ENCODE peak calls at places on chromosome 22, in ten cellular contexts. One of them, this sample, is unnamed.
A peak's percentile ranks its signal among the peaks of the same experiment; 100 is the strongest.

GRCh38 chr22:49490692-49491091 is 337.0 kb downstream of the BRD1 start:
- DNase-seq in A549: no peak
- DNase-seq in activated CD4-positive, alpha-beta T cell treated with anti-CD3 and anti-CD28 coated beads, Interleukin-2, amount 50 U/mL, for 1 hour: no peak
- DNase-seq in neural crest cell: no peak
- DNase-seq in amygdala: no peak
- DNase-seq in SHP77: no peak
- DNase-seq in GM12891: no peak
- DNase-seq in stimulated activated CD4-positive, alpha-beta T cell treated with anti-CD3 and anti-CD28 coated beads, Interleukin-2, amount 100 ng/mL, for 24 hours: no peak
- DNase-seq in NCI-H1694 treated with DMSO at 0.1 percent for 48 hours: no peak
- DNase-seq in BJ: no peak
- DNase-seq in this sample: no peak

GRCh38 chr22:50146440-50147228 is 23.9 kb upstream of the PANX2 start:
- DNase-seq in A549: peak; percentile 72
- DNase-seq in activated CD4-positive, alpha-beta T cell treated with anti-CD3 and anti-CD28 coated beads, Interleukin-2, amount 50 U/mL, for 1 hour: no peak
- DNase-seq in neural crest cell: no peak
- DNase-seq in amygdala: peak; percentile 50
- DNase-seq in SHP77: peak; percentile 64
- DNase-seq in GM12891: no peak
- DNase-seq in stimulated activated CD4-positive, alpha-beta T cell treated with anti-CD3 and anti-CD28 coated beads, Interleukin-2, amount 100 ng/mL, for 24 hours: no peak
- DNase-seq in NCI-H1694 treated with DMSO at 0.1 percent for 48 hours: peak; percentile 59
- DNase-seq in BJ: no peak
- DNase-seq in this sample: peak; percentile 25

GRCh38 chr22:35421121-35421520 is 21.2 kb downstream of the MCM5 start:
- DNase-seq in A549: no peak
- DNase-seq in activated CD4-positive, alpha-beta T cell treated with anti-CD3 and anti-CD28 coated beads, Interleukin-2, amount 50 U/mL, for 1 hour: no peak
- DNase-seq in neural crest cell: no peak
- DNase-seq in amygdala: no peak
- DNase-seq in SHP77: no peak
- DNase-seq in GM12891: no peak
- DNase-seq in stimulated activated CD4-positive, alpha-beta T cell treated with anti-CD3 and anti-CD28 coated beads, Interleukin-2, amount 100 ng/mL, for 24 hours: no peak
- DNase-seq in NCI-H1694 treated with DMSO at 0.1 percent for 48 hours: no peak
- DNase-seq in BJ: no peak
- DNase-seq in this sample: peak; percentile 38

GRCh38 chr22:49734390-49734789 is 93.3 kb downstream of the BRD1 start:
- DNase-seq in A549: no peak
- DNase-seq in activated CD4-positive, alpha-beta T cell treated with anti-CD3 and anti-CD28 coated beads, Interleukin-2, amount 50 U/mL, for 1 hour: no peak
- DNase-seq in neural crest cell: no peak
- DNase-seq in amygdala: no peak
- DNase-seq in SHP77: no peak
- DNase-seq in GM12891: no peak
- DNase-seq in stimulated activated CD4-positive, alpha-beta T cell treated with anti-CD3 and anti-CD28 coated beads, Interleukin-2, amount 100 ng/mL, for 24 hours: no peak
- DNase-seq in NCI-H1694 treated with DMSO at 0.1 percent for 48 hours: no peak
- DNase-seq in BJ: no peak
- DNase-seq in this sample: no peak

GRCh38 chr22:39658367-39658766 is 87.8 kb downstream of the CACNA1I start:
- DNase-seq in A549: peak; percentile 29
- DNase-seq in activated CD4-positive, alpha-beta T cell treated with anti-CD3 and anti-CD28 coated beads, Interleukin-2, amount 50 U/mL, for 1 hour: peak; percentile 39
- DNase-seq in neural crest cell: no peak
- DNase-seq in amygdala: no peak
- DNase-seq in SHP77: no peak
- DNase-seq in GM12891: no peak
- DNase-seq in stimulated activated CD4-positive, alpha-beta T cell treated with anti-CD3 and anti-CD28 coated beads, Interleukin-2, amount 100 ng/mL, for 24 hours: no peak
- DNase-seq in NCI-H1694 treated with DMSO at 0.1 percent for 48 hours: no peak
- DNase-seq in BJ: no peak
- DNase-seq in this sample: no peak

GRCh38 chr22:24191893-24192292 is 10.6 kb downstream of the SUSD2 start:
- DNase-seq in A549: no peak
- DNase-seq in activated CD4-positive, alpha-beta T cell treated with anti-CD3 and anti-CD28 coated beads, Interleukin-2, amount 50 U/mL, for 1 hour: no peak
- DNase-seq in neural crest cell: no peak
- DNase-seq in amygdala: no peak
- DNase-seq in SHP77: no peak
- DNase-seq in GM12891: no peak
- DNase-seq in stimulated activated CD4-positive, alpha-beta T cell treated with anti-CD3 and anti-CD28 coated beads, Interleukin-2, amount 100 ng/mL, for 24 hours: no peak
- DNase-seq in NCI-H1694 treated with DMSO at 0.1 percent for 48 hours: no peak
- DNase-seq in BJ: no peak
- DNase-seq in this sample: no peak

GRCh38 chr22:48707749-48708557 is 1119.7 kb downstream of the BRD1 start:
- DNase-seq in A549: no peak
- DNase-seq in activated CD4-positive, alpha-beta T cell treated with anti-CD3 and anti-CD28 coated beads, Interleukin-2, amount 50 U/mL, for 1 hour: no peak
- DNase-seq in neural crest cell: no peak
- DNase-seq in amygdala: no peak
- DNase-seq in SHP77: no peak
- DNase-seq in GM12891: no peak
- DNase-seq in stimulated activated CD4-positive, alpha-beta T cell treated with anti-CD3 and anti-CD28 coated beads, Interleukin-2, amount 100 ng/mL, for 24 hours: no peak
- DNase-seq in NCI-H1694 treated with DMSO at 0.1 percent for 48 hours: no peak
- DNase-seq in BJ: no peak
- DNase-seq in this sample: no peak

GRCh38 chr22:18056161-18056666 is 21.6 kb upstream of the PEX26 start:
- DNase-seq in A549: peak; percentile 44
- DNase-seq in activated CD4-positive, alpha-beta T cell treated with anti-CD3 and anti-CD28 coated beads, Interleukin-2, amount 50 U/mL, for 1 hour: no peak
- DNase-seq in neural crest cell: no peak
- DNase-seq in amygdala: peak; percentile 31
- DNase-seq in SHP77: peak; percentile 17
- DNase-seq in GM12891: no peak
- DNase-seq in stimulated activated CD4-positive, alpha-beta T cell treated with anti-CD3 and anti-CD28 coated beads, Interleukin-2, amount 100 ng/mL, for 24 hours: no peak
- DNase-seq in NCI-H1694 treated with DMSO at 0.1 percent for 48 hours: peak; percentile 22
- DNase-seq in BJ: peak; percentile 82
- DNase-seq in this sample: no peak

GRCh38 chr22:37529652-37530345 is 10.6 kb upstream of the CARD10 start:
- DNase-seq in A549: no peak
- DNase-seq in activated CD4-positive, alpha-beta T cell treated with anti-CD3 and anti-CD28 coated beads, Interleukin-2, amount 50 U/mL, for 1 hour: no peak
- DNase-seq in neural crest cell: no peak
- DNase-seq in amygdala: no peak
- DNase-seq in SHP77: no peak
- DNase-seq in GM12891: no peak
- DNase-seq in stimulated activated CD4-positive, alpha-beta T cell treated with anti-CD3 and anti-CD28 coated beads, Interleukin-2, amount 100 ng/mL, for 24 hours: no peak
- DNase-seq in NCI-H1694 treated with DMSO at 0.1 percent for 48 hours: peak; percentile 80
- DNase-seq in BJ: no peak
- DNase-seq in this sample: no peak

GRCh38 chr22:36360011-36360410 is 27.8 kb downstream of the MYH9 start:
- DNase-seq in A549: no peak
- DNase-seq in activated CD4-positive, alpha-beta T cell treated with anti-CD3 and anti-CD28 coated beads, Interleukin-2, amount 50 U/mL, for 1 hour: no peak
- DNase-seq in neural crest cell: no peak
- DNase-seq in amygdala: no peak
- DNase-seq in SHP77: no peak
- DNase-seq in GM12891: no peak
- DNase-seq in stimulated activated CD4-positive, alpha-beta T cell treated with anti-CD3 and anti-CD28 coated beads, Interleukin-2, amount 100 ng/mL, for 24 hours: no peak
- DNase-seq in NCI-H1694 treated with DMSO at 0.1 percent for 48 hours: no peak
- DNase-seq in BJ: no peak
- DNase-seq in this sample: peak; percentile 92

GRCh38 chr22:26466196-26466595 is 17.4 kb downstream of the HPS4 start:
- DNase-seq in A549: no peak
- DNase-seq in activated CD4-positive, alpha-beta T cell treated with anti-CD3 and anti-CD28 coated beads, Interleukin-2, amount 50 U/mL, for 1 hour: no peak
- DNase-seq in neural crest cell: no peak
- DNase-seq in amygdala: no peak
- DNase-seq in SHP77: no peak
- DNase-seq in GM12891: no peak
- DNase-seq in stimulated activated CD4-positive, alpha-beta T cell treated with anti-CD3 and anti-CD28 coated beads, Interleukin-2, amount 100 ng/mL, for 24 hours: no peak
- DNase-seq in NCI-H1694 treated with DMSO at 0.1 percent for 48 hours: peak; percentile 84
- DNase-seq in BJ: no peak
- DNase-seq in this sample: no peak

GRCh38 chr22:38346506-38346905 is 29.3 kb upstream of the CSNK1E start:
- DNase-seq in A549: no peak
- DNase-seq in activated CD4-positive, alpha-beta T cell treated with anti-CD3 and anti-CD28 coated beads, Interleukin-2, amount 50 U/mL, for 1 hour: no peak
- DNase-seq in neural crest cell: no peak
- DNase-seq in amygdala: no peak
- DNase-seq in SHP77: no peak
- DNase-seq in GM12891: no peak
- DNase-seq in stimulated activated CD4-positive, alpha-beta T cell treated with anti-CD3 and anti-CD28 coated beads, Interleukin-2, amount 100 ng/mL, for 24 hours: no peak
- DNase-seq in NCI-H1694 treated with DMSO at 0.1 percent for 48 hours: no peak
- DNase-seq in BJ: no peak
- DNase-seq in this sample: no peak

GRCh38 chr22:48751539-48752437 is 1075.9 kb downstream of the BRD1 start:
- DNase-seq in A549: no peak
- DNase-seq in activated CD4-positive, alpha-beta T cell treated with anti-CD3 and anti-CD28 coated beads, Interleukin-2, amount 50 U/mL, for 1 hour: no peak
- DNase-seq in neural crest cell: no peak
- DNase-seq in amygdala: no peak
- DNase-seq in SHP77: no peak
- DNase-seq in GM12891: no peak
- DNase-seq in stimulated activated CD4-positive, alpha-beta T cell treated with anti-CD3 and anti-CD28 coated beads, Interleukin-2, amount 100 ng/mL, for 24 hours: no peak
- DNase-seq in NCI-H1694 treated with DMSO at 0.1 percent for 48 hours: no peak
- DNase-seq in BJ: no peak
- DNase-seq in this sample: no peak

GRCh38 chr22:39690901-39691620 is 120.5 kb downstream of the CACNA1I start:
- DNase-seq in A549: no peak
- DNase-seq in activated CD4-positive, alpha-beta T cell treated with anti-CD3 and anti-CD28 coated beads, Interleukin-2, amount 50 U/mL, for 1 hour: no peak
- DNase-seq in neural crest cell: peak; percentile 47
- DNase-seq in amygdala: no peak
- DNase-seq in SHP77: no peak
- DNase-seq in GM12891: no peak
- DNase-seq in stimulated activated CD4-positive, alpha-beta T cell treated with anti-CD3 and anti-CD28 coated beads, Interleukin-2, amount 100 ng/mL, for 24 hours: peak; percentile 39
- DNase-seq in NCI-H1694 treated with DMSO at 0.1 percent for 48 hours: no peak
- DNase-seq in BJ: no peak
- DNase-seq in this sample: peak; percentile 46

GRCh38 chr22:23705358-23705757 is 14.5 kb downstream of the RGL4 start:
- DNase-seq in A549: no peak
- DNase-seq in activated CD4-positive, alpha-beta T cell treated with anti-CD3 and anti-CD28 coated beads, Interleukin-2, amount 50 U/mL, for 1 hour: no peak
- DNase-seq in neural crest cell: no peak
- DNase-seq in amygdala: no peak
- DNase-seq in SHP77: no peak
- DNase-seq in GM12891: no peak
- DNase-seq in stimulated activated CD4-positive, alpha-beta T cell treated with anti-CD3 and anti-CD28 coated beads, Interleukin-2, amount 100 ng/mL, for 24 hours: no peak
- DNase-seq in NCI-H1694 treated with DMSO at 0.1 percent for 48 hours: no peak
- DNase-seq in BJ: no peak
- DNase-seq in this sample: no peak

GRCh38 chr22:37559901-37560681 is at the start of gene CDC42EP1:
- DNase-seq in A549: peak; percentile 64
- DNase-seq in activated CD4-positive, alpha-beta T cell treated with anti-CD3 and anti-CD28 coated beads, Interleukin-2, amount 50 U/mL, for 1 hour: no peak
- DNase-seq in neural crest cell: no peak
- DNase-seq in amygdala: peak; percentile 61
- DNase-seq in SHP77: no peak
- DNase-seq in GM12891: no peak
- DNase-seq in stimulated activated CD4-positive, alpha-beta T cell treated with anti-CD3 and anti-CD28 coated beads, Interleukin-2, amount 100 ng/mL, for 24 hours: no peak
- DNase-seq in NCI-H1694 treated with DMSO at 0.1 percent for 48 hours: no peak
- DNase-seq in BJ: no peak
- DNase-seq in this sample: peak; percentile 84

GRCh38 chr22:42919199-42919598 is 62.1 kb upstream of the ARFGAP3 start:
- DNase-seq in A549: peak; percentile 22
- DNase-seq in activated CD4-positive, alpha-beta T cell treated with anti-CD3 and anti-CD28 coated beads, Interleukin-2, amount 50 U/mL, for 1 hour: no peak
- DNase-seq in neural crest cell: no peak
- DNase-seq in amygdala: no peak
- DNase-seq in SHP77: no peak
- DNase-seq in GM12891: no peak
- DNase-seq in stimulated activated CD4-positive, alpha-beta T cell treated with anti-CD3 and anti-CD28 coated beads, Interleukin-2, amount 100 ng/mL, for 24 hours: no peak
- DNase-seq in NCI-H1694 treated with DMSO at 0.1 percent for 48 hours: no peak
- DNase-seq in BJ: no peak
- DNase-seq in this sample: peak; percentile 97

GRCh38 chr22:24389680-24390079 is 37.7 kb upstream of the ADORA2A start:
- DNase-seq in A549: no peak
- DNase-seq in activated CD4-positive, alpha-beta T cell treated with anti-CD3 and anti-CD28 coated beads, Interleukin-2, amount 50 U/mL, for 1 hour: no peak
- DNase-seq in neural crest cell: no peak
- DNase-seq in amygdala: no peak
- DNase-seq in SHP77: no peak
- DNase-seq in GM12891: no peak
- DNase-seq in stimulated activated CD4-positive, alpha-beta T cell treated with anti-CD3 and anti-CD28 coated beads, Interleukin-2, amount 100 ng/mL, for 24 hours: no peak
- DNase-seq in NCI-H1694 treated with DMSO at 0.1 percent for 48 hours: no peak
- DNase-seq in BJ: no peak
- DNase-seq in this sample: no peak

GRCh38 chr22:25475554-25476022 is 88.9 kb upstream of the GRK3 start:
- DNase-seq in A549: peak; percentile 6
- DNase-seq in activated CD4-positive, alpha-beta T cell treated with anti-CD3 and anti-CD28 coated beads, Interleukin-2, amount 50 U/mL, for 1 hour: no peak
- DNase-seq in neural crest cell: no peak
- DNase-seq in amygdala: peak; percentile 26
- DNase-seq in SHP77: peak; percentile 59
- DNase-seq in GM12891: no peak
- DNase-seq in stimulated activated CD4-positive, alpha-beta T cell treated with anti-CD3 and anti-CD28 coated beads, Interleukin-2, amount 100 ng/mL, for 24 hours: no peak
- DNase-seq in NCI-H1694 treated with DMSO at 0.1 percent for 48 hours: no peak
- DNase-seq in BJ: no peak
- DNase-seq in this sample: peak; percentile 46

GRCh38 chr22:22720201-22720723 is 75.8 kb downstream of the GGTLC2 start:
- DNase-seq in A549: peak; percentile 14
- DNase-seq in activated CD4-positive, alpha-beta T cell treated with anti-CD3 and anti-CD28 coated beads, Interleukin-2, amount 50 U/mL, for 1 hour: peak; percentile 20
- DNase-seq in neural crest cell: peak; percentile 42
- DNase-seq in amygdala: no peak
- DNase-seq in SHP77: peak; percentile 24
- DNase-seq in GM12891: no peak
- DNase-seq in stimulated activated CD4-positive, alpha-beta T cell treated with anti-CD3 and anti-CD28 coated beads, Interleukin-2, amount 100 ng/mL, for 24 hours: peak; percentile 32
- DNase-seq in NCI-H1694 treated with DMSO at 0.1 percent for 48 hours: peak; percentile 57
- DNase-seq in BJ: no peak
- DNase-seq in this sample: peak; percentile 87

GRCh38 chr22:21697866-21698265 is 32.1 kb downstream of the PPIL2 start:
- DNase-seq in A549: no peak
- DNase-seq in activated CD4-positive, alpha-beta T cell treated with anti-CD3 and anti-CD28 coated beads, Interleukin-2, amount 50 U/mL, for 1 hour: no peak
- DNase-seq in neural crest cell: no peak
- DNase-seq in amygdala: no peak
- DNase-seq in SHP77: no peak
- DNase-seq in GM12891: no peak
- DNase-seq in stimulated activated CD4-positive, alpha-beta T cell treated with anti-CD3 and anti-CD28 coated beads, Interleukin-2, amount 100 ng/mL, for 24 hours: no peak
- DNase-seq in NCI-H1694 treated with DMSO at 0.1 percent for 48 hours: no peak
- DNase-seq in BJ: peak; percentile 34
- DNase-seq in this sample: no peak

GRCh38 chr22:40525250-40525884 is 111.2 kb downstream of the MRTFA start:
- DNase-seq in A549: peak; percentile 65
- DNase-seq in activated CD4-positive, alpha-beta T cell treated with anti-CD3 and anti-CD28 coated beads, Interleukin-2, amount 50 U/mL, for 1 hour: peak; percentile 80
- DNase-seq in neural crest cell: peak; percentile 49
- DNase-seq in amygdala: no peak
- DNase-seq in SHP77: peak; percentile 8
- DNase-seq in GM12891: no peak
- DNase-seq in stimulated activated CD4-positive, alpha-beta T cell treated with anti-CD3 and anti-CD28 coated beads, Interleukin-2, amount 100 ng/mL, for 24 hours: peak; percentile 79
- DNase-seq in NCI-H1694 treated with DMSO at 0.1 percent for 48 hours: no peak
- DNase-seq in BJ: no peak
- DNase-seq in this sample: peak; percentile 61

GRCh38 chr22:36411589-36412258 is 24.0 kb upstream of the MYH9 start:
- DNase-seq in A549: no peak
- DNase-seq in activated CD4-positive, alpha-beta T cell treated with anti-CD3 and anti-CD28 coated beads, Interleukin-2, amount 50 U/mL, for 1 hour: peak; percentile 29
- DNase-seq in neural crest cell: no peak
- DNase-seq in amygdala: no peak
- DNase-seq in SHP77: peak; percentile 59
- DNase-seq in GM12891: no peak
- DNase-seq in stimulated activated CD4-positive, alpha-beta T cell treated with anti-CD3 and anti-CD28 coated beads, Interleukin-2, amount 100 ng/mL, for 24 hours: peak; percentile 54
- DNase-seq in NCI-H1694 treated with DMSO at 0.1 percent for 48 hours: no peak
- DNase-seq in BJ: no peak
- DNase-seq in this sample: no peak

GRCh38 chr22:36079041-36079440 is 50.4 kb upstream of the RBFOX2 start:
- DNase-seq in A549: no peak
- DNase-seq in activated CD4-positive, alpha-beta T cell treated with anti-CD3 and anti-CD28 coated beads, Interleukin-2, amount 50 U/mL, for 1 hour: no peak
- DNase-seq in neural crest cell: no peak
- DNase-seq in amygdala: no peak
- DNase-seq in SHP77: no peak
- DNase-seq in GM12891: no peak
- DNase-seq in stimulated activated CD4-positive, alpha-beta T cell treated with anti-CD3 and anti-CD28 coated beads, Interleukin-2, amount 100 ng/mL, for 24 hours: no peak
- DNase-seq in NCI-H1694 treated with DMSO at 0.1 percent for 48 hours: no peak
- DNase-seq in BJ: no peak
- DNase-seq in this sample: no peak

GRCh38 chr22:23773247-23774113 is 831 bp downstream of the MMP11 start:
- DNase-seq in A549: no peak
- DNase-seq in activated CD4-positive, alpha-beta T cell treated with anti-CD3 and anti-CD28 coated beads, Interleukin-2, amount 50 U/mL, for 1 hour: no peak
- DNase-seq in neural crest cell: no peak
- DNase-seq in amygdala: no peak
- DNase-seq in SHP77: no peak
- DNase-seq in GM12891: no peak
- DNase-seq in stimulated activated CD4-positive, alpha-beta T cell treated with anti-CD3 and anti-CD28 coated beads, Interleukin-2, amount 100 ng/mL, for 24 hours: no peak
- DNase-seq in NCI-H1694 treated with DMSO at 0.1 percent for 48 hours: no peak
- DNase-seq in BJ: no peak
- DNase-seq in this sample: no peak

GRCh38 chr22:45503816-45504702 is 1.4 kb downstream of the FBLN1 start:
- DNase-seq in A549: no peak
- DNase-seq in activated CD4-positive, alpha-beta T cell treated with anti-CD3 and anti-CD28 coated beads, Interleukin-2, amount 50 U/mL, for 1 hour: no peak
- DNase-seq in neural crest cell: peak; percentile 74
- DNase-seq in amygdala: no peak
- DNase-seq in SHP77: no peak
- DNase-seq in GM12891: no peak
- DNase-seq in stimulated activated CD4-positive, alpha-beta T cell treated with anti-CD3 and anti-CD28 coated beads, Interleukin-2, amount 100 ng/mL, for 24 hours: no peak
- DNase-seq in NCI-H1694 treated with DMSO at 0.1 percent for 48 hours: peak; percentile 23
- DNase-seq in BJ: no peak
- DNase-seq in this sample: peak; percentile 74

GRCh38 chr22:25364281-25364680 is 144.8 kb downstream of the CRYBB2 start:
- DNase-seq in A549: no peak
- DNase-seq in activated CD4-positive, alpha-beta T cell treated with anti-CD3 and anti-CD28 coated beads, Interleukin-2, amount 50 U/mL, for 1 hour: no peak
- DNase-seq in neural crest cell: no peak
- DNase-seq in amygdala: no peak
- DNase-seq in SHP77: no peak
- DNase-seq in GM12891: no peak
- DNase-seq in stimulated activated CD4-positive, alpha-beta T cell treated with anti-CD3 and anti-CD28 coated beads, Interleukin-2, amount 100 ng/mL, for 24 hours: no peak
- DNase-seq in NCI-H1694 treated with DMSO at 0.1 percent for 48 hours: no peak
- DNase-seq in BJ: no peak
- DNase-seq in this sample: no peak

GRCh38 chr22:39021552-39022250 is 774 bp downstream of the APOBEC3D start:
- DNase-seq in A549: no peak
- DNase-seq in activated CD4-positive, alpha-beta T cell treated with anti-CD3 and anti-CD28 coated beads, Interleukin-2, amount 50 U/mL, for 1 hour: no peak
- DNase-seq in neural crest cell: no peak
- DNase-seq in amygdala: no peak
- DNase-seq in SHP77: no peak
- DNase-seq in GM12891: no peak
- DNase-seq in stimulated activated CD4-positive, alpha-beta T cell treated with anti-CD3 and anti-CD28 coated beads, Interleukin-2, amount 100 ng/mL, for 24 hours: no peak
- DNase-seq in NCI-H1694 treated with DMSO at 0.1 percent for 48 hours: no peak
- DNase-seq in BJ: no peak
- DNase-seq in this sample: no peak